ENCODE peak calls at places on chromosomes 3 and 15, in six cellular contexts. M is GM04504; O is AG08395; F is EH; X is mesothelial cell of epicardium; R is activated CD4-positive, alpha-beta T cell treated with anti-CD3 and anti-CD28 coated beads, Interleukin-2, amount 50 U/mL, for 24 hours. Z is an unnamed sample.

GRCh38 chr3:190424478-190425439 is 24.9 kb downstream of the TMEM207 start:
- DNase-seq in X (no peak), M (peak; percentile 44), R (peak; percentile 5), O (peak; percentile 55), F (peak; percentile 76), Z (peak; percentile 77)

GRCh38 chr3:113912551-113913246 is 35.1 kb upstream of the ZDHHC23 start:
- DNase-seq in X (no peak), F (peak; percentile 67), R (peak; percentile 5), O (peak; percentile 51), M (peak; percentile 33), Z (peak; percentile 69)

GRCh38 chr15:42832577-42832976 is 88.0 kb downstream of the TTBK2 start:
- DNase-seq in O (peak; percentile 49), F (peak; percentile 84), R (no peak), X (no peak), M (peak; percentile 42), Z (no peak)

GRCh38 chr3:43994594-43995077 is 247.1 kb upstream of the TOPAZ1 start:
- DNase-seq in F (no peak), X (no peak), O (no peak), R (no peak), M (no peak), Z (no peak)

GRCh38 chr3:39208463-39209055 is 16.2 kb upstream of the XIRP1 start:
- DNase-seq in R (peak; percentile 27), X (no peak), F (peak; percentile 69), O (peak; percentile 74), M (peak; percentile 28), Z (peak; percentile 21)

GRCh38 chr15:89167267-89168176 is 53.9 kb downstream of the RLBP1 start:
- DNase-seq in O (peak; percentile 41), M (no peak), F (peak; percentile 59), X (no peak), R (peak; percentile 68), Z (peak; percentile 10)

GRCh38 chr15:57345584-57345983 is 30.7 kb upstream of the CGNL1 start:
- DNase-seq in F (peak; percentile 28), M (no peak), X (no peak), O (peak; percentile 11), R (no peak), Z (peak; percentile 54)

GRCh38 chr3:30587876-30588275 is 18.5 kb upstream of the TGFBR2 start:
- DNase-seq in M (no peak), F (no peak), O (no peak), R (no peak), X (no peak), Z (no peak)

GRCh38 chr3:148379763-148380162 is 317.9 kb upstream of the AGTR1 start:
- DNase-seq in F (peak; percentile 65), M (peak; percentile 29), R (no peak), X (no peak), O (peak; percentile 49), Z (peak; percentile 71)

GRCh38 chr15:100355342-100355741 is 13.6 kb upstream of the ADAMTS17 start:
- DNase-seq in R (no peak), F (no peak), X (no peak), M (no peak), O (no peak), Z (no peak)

GRCh38 chr15:55526559-55527036 is 18.6 kb upstream of the DNAAF4 start:
- DNase-seq in R (no peak), M (peak; percentile 20), X (no peak), F (peak; percentile 73), O (peak; percentile 62), Z (peak; percentile 63)

GRCh38 chr3:138030881-138031280 is 20.9 kb downstream of the CLDN18 start:
- DNase-seq in R (no peak), O (no peak), F (no peak), M (no peak), X (no peak), Z (no peak)

GRCh38 chr3:58488962-58489361 is 2.9 kb upstream of the KCTD6 start:
- DNase-seq in F (no peak), O (no peak), R (no peak), M (no peak), X (no peak), Z (no peak)

GRCh38 chr3:122315619-122316018 is 9.4 kb upstream of the CSTA start:
- DNase-seq in M (no peak), O (no peak), F (no peak), R (no peak), X (no peak), Z (no peak)

GRCh38 chr15:60392986-60393811 is 4.6 kb downstream of the ANXA2 start:
- DNase-seq in X (no peak), F (peak; percentile 99), R (no peak), O (peak; percentile 76), M (peak; percentile 97), Z (peak; percentile 99)

GRCh38 chr3:184748219-184749135 is 36.6 kb upstream of the MAGEF1 start:
- DNase-seq in M (no peak), R (no peak), O (peak; percentile 22), F (no peak), X (no peak), Z (peak; percentile 13)

GRCh38 chr15:56965614-56966013 is 47.2 kb downstream of the TCF12 start:
- DNase-seq in F (no peak), X (no peak), M (no peak), R (no peak), O (no peak), Z (no peak)

GRCh38 chr3:36756272-36756671 is 8.1 kb downstream of the DCLK3 start:
- DNase-seq in F (peak; percentile 3), X (no peak), M (no peak), O (no peak), R (no peak), Z (no peak)

GRCh38 chr3:107846282-107846852 is 244.5 kb downstream of the CD47 start:
- DNase-seq in R (no peak), O (peak; percentile 67), F (peak; percentile 66), X (peak; percentile 78), M (peak; percentile 36), Z (peak; percentile 47)